ENCODE peak calls at places on chromosomes 13 and 19, in four cellular contexts. One of them, this sample, is unnamed. For H3K27me3, the result is how much of the 10 kb centered on the place peaks cover.

GRCh38 chr19:17766543-17767131 is 15.4 kb downstream of the FCHO1 start:
- DNase-seq in lower lobe of right lung: peak
- DNase-seq in heart right ventricle: peak
- DNase-seq in left lung: peak
- DNase-seq in this sample: peak

GRCh38 chr19:36265064-36265463 is 50.2 kb downstream of the ZNF146 start:
- DNase-seq in lower lobe of right lung: no peak
- DNase-seq in heart right ventricle: no peak
- DNase-seq in left lung: no peak
- DNase-seq in this sample: no peak

GRCh38 chr13:39516140-39516539 is 86.9 kb downstream of the LHFPL6 start:
- DNase-seq in lower lobe of right lung: no peak
- DNase-seq in heart right ventricle: no peak
- DNase-seq in left lung: no peak
- DNase-seq in this sample: no peak

GRCh38 chr19:2631213-2631821 is 71.2 kb downstream of the GNG7 start:
- DNase-seq in lower lobe of right lung: peak
- DNase-seq in heart right ventricle: no peak
- DNase-seq in left lung: no peak
- DNase-seq in this sample: no peak

GRCh38 chr19:45972081-45972943 is 1.4 kb downstream of the NOVA2 start:
- DNase-seq in lower lobe of right lung: no peak
- DNase-seq in heart right ventricle: no peak
- DNase-seq in left lung: peak
- DNase-seq in this sample: peak

GRCh38 chr19:31975461-31975860 is 369.9 kb upstream of the ZNF507 start:
- DNase-seq in lower lobe of right lung: no peak
- DNase-seq in heart right ventricle: no peak
- DNase-seq in left lung: no peak
- DNase-seq in this sample: no peak

GRCh38 chr13:23610966-23611486 is 40.8 kb downstream of the TNFRSF19 start:
- DNase-seq in lower lobe of right lung: no peak
- DNase-seq in heart right ventricle: no peak
- DNase-seq in left lung: no peak
- DNase-seq in this sample: no peak

GRCh38 chr19:29690842-29691241 is 24.2 kb downstream of the C19orf12 start:
- DNase-seq in lower lobe of right lung: no peak
- DNase-seq in heart right ventricle: no peak
- DNase-seq in left lung: no peak
- DNase-seq in this sample: no peak

GRCh38 chr19:48169585-48169973 is 565 bp downstream of the LIG1 start:
- DNase-seq in lower lobe of right lung: peak
- DNase-seq in heart right ventricle: peak
- DNase-seq in left lung: peak
- DNase-seq in this sample: no peak

GRCh38 chr19:40809358-40810086 is 10.5 kb downstream of the EGLN2 start:
- DNase-seq in lower lobe of right lung: no peak
- DNase-seq in heart right ventricle: no peak
- DNase-seq in left lung: peak
- DNase-seq in this sample: no peak

GRCh38 chr19:6058411-6059201 is 51.7 kb downstream of the RFX2 start:
- DNase-seq in lower lobe of right lung: no peak
- DNase-seq in heart right ventricle: no peak
- DNase-seq in left lung: no peak
- DNase-seq in this sample: no peak

GRCh38 chr19:34838248-34838647 is 65.2 kb upstream of the ZNF599 start:
- DNase-seq in lower lobe of right lung: no peak
- DNase-seq in heart right ventricle: no peak
- DNase-seq in left lung: no peak
- DNase-seq in this sample: no peak

GRCh38 chr19:58182577-58182988 is 278 bp upstream of the ZNF274 start:
- DNase-seq in lower lobe of right lung: no peak
- DNase-seq in heart right ventricle: peak
- DNase-seq in left lung: no peak
- DNase-seq in this sample: no peak

GRCh38 chr19:28615966-28616365 is 597.0 kb downstream of the UQCRFS1 start:
- DNase-seq in lower lobe of right lung: no peak
- DNase-seq in heart right ventricle: no peak
- DNase-seq in left lung: no peak
- DNase-seq in this sample: no peak

GRCh38 chr19:14093117-14093784 is 2.7 kb upstream of the SAMD1 start:
- DNase-seq in lower lobe of right lung: no peak
- DNase-seq in heart right ventricle: no peak
- DNase-seq in left lung: no peak
- DNase-seq in this sample: no peak

GRCh38 chr19:34662919-34663318 is 14.0 kb downstream of the SCGB2B2 start:
- DNase-seq in lower lobe of right lung: no peak
- DNase-seq in heart right ventricle: no peak
- DNase-seq in left lung: no peak
- DNase-seq in this sample: no peak

GRCh38 chr13:50124536-50125305 is 109.5 kb downstream of the KCNRG start:
- DNase-seq in lower lobe of right lung: peak
- DNase-seq in heart right ventricle: peak
- DNase-seq in left lung: peak
- DNase-seq in this sample: peak

GRCh38 chr13:50123002-50123401 is 107.8 kb downstream of the KCNRG start:
- DNase-seq in lower lobe of right lung: no peak
- DNase-seq in heart right ventricle: no peak
- DNase-seq in left lung: no peak
- DNase-seq in this sample: no peak

GRCh38 chr13:50123515-50123861 is 108.2 kb downstream of the KCNRG start:
- DNase-seq in lower lobe of right lung: no peak
- DNase-seq in heart right ventricle: no peak
- DNase-seq in left lung: no peak
- DNase-seq in this sample: no peak

GRCh38 chr13:50125306-50125555 is 110.0 kb downstream of the KCNRG start:
- DNase-seq in lower lobe of right lung: no peak
- DNase-seq in heart right ventricle: no peak
- DNase-seq in left lung: no peak
- DNase-seq in this sample: no peak

DNA sequence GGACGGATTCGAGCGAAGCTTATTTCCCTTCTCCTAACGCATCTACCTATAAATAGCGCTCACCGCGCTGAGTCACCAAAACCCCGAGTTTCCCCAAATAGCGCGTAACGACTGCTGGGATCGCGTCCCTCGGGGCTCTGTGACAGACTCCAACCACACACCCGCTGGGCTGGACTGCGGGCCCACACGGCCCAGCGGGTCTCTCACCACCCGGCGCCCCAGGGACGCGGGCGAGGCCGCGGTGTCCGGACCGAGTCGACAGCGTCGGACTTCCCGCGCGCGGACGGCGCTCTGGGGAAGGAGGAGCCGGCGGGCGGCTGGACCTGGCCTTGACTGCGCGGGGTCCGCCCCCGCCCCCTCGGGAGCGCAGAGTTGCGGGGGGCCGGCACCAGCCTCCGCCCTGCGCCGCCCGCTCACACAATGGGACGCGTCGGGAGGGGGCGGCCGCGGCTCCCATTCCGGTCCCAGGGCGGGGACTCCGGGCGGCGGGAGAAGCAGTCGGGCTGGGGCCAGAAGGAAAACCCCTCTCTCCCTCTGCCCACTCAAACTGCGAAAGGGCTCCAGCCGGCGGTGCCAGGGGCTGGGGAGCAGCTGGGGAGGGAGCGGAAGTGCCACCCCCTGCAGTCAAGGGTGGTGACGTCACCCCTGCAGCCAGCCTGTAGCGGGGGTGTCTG is 108.8 kb downstream of the KCNRG start:
- DNase-seq in lower lobe of right lung: peak
- DNase-seq in heart right ventricle: peak
- DNase-seq in left lung: peak
- DNase-seq in this sample: peak
- TF ChIP-seq CTCF in lower lobe of right lung: peak
- TF ChIP-seq CTCF in heart right ventricle: no peak
- TF ChIP-seq CTCF in left lung: no peak
- TF ChIP-seq CTCF in this sample: peak

DNA sequence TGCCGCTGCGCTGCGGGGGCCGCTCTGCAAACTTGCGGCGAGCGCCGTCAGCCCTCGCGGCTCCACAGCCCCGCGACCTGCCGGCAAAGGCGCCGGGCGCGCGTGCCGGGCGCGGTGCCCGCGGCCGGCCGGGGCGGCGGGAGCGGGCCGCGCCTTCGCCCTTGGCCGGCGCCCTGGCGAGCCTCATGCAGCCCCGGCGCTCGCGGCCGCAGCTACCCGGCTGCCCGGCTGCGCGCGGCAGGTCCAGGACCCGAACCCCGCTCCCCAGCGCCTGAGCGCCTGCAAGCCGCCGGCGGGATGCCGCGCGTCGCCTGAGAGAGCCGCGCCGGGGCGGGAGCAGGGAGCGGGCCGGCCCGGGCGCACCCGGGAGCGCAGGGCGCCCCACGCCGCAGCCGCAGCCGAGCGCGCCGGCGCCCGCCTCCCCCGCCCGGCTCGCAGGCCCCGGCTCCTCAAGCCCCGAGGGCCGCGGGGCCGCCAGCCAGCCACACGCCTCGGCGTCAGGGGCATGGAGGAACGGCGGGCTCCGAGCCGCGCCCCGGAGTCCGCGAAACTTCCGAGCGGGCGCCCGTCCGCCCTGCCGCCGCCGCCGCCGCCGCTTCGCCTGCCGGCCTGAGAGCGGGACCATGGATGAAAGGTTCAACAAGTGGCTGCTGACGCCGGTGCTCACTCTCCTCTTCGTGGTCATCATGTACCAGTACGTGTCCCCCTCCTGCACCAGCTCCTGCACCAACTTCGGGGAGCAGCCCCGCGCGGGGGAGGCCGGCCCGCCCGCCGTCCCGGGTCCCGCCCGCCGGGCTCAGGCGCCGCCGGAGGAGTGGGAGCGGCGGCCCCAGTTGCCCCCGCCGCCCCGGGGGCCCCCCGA is 564 bp downstream of the HS6ST3 start:
- DNase-seq in lower lobe of right lung: no peak
- DNase-seq in heart right ventricle: peak
- DNase-seq in left lung: peak
- DNase-seq in this sample: no peak
- H3K27me3 ChIP-seq in lower lobe of right lung: half or more
- H3K27me3 ChIP-seq in heart right ventricle: under half
- H3K27me3 ChIP-seq in left lung: half or more
- H3K27me3 ChIP-seq in this sample: under half

DNA sequence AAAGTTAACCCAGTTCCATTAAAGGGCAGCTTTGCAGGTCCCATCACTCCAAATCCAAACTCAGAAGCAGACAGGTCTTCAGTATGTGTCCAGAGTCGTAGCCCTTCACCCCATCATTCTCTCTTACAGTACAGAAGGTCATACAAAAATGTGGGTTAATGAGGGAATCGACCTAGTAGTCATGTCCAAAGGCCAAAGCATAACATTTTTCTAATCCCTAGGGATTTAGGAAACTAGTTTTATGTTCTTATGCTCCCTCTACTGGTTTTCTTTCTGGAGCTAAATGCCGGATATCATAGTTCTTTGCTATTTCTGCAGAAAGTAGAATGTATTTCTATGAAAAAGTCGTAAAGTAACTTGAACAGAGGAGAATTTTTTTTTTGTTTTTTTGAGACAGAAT is 72.2 kb downstream of the DHRS12 start:
- DNase-seq in lower lobe of right lung: no peak
- DNase-seq in heart right ventricle: no peak
- DNase-seq in left lung: no peak
- DNase-seq in this sample: no peak
- TF ChIP-seq CTCF in lower lobe of right lung: peak
- TF ChIP-seq CTCF in heart right ventricle: peak
- TF ChIP-seq CTCF in left lung: peak
- TF ChIP-seq CTCF in this sample: peak

DNA sequence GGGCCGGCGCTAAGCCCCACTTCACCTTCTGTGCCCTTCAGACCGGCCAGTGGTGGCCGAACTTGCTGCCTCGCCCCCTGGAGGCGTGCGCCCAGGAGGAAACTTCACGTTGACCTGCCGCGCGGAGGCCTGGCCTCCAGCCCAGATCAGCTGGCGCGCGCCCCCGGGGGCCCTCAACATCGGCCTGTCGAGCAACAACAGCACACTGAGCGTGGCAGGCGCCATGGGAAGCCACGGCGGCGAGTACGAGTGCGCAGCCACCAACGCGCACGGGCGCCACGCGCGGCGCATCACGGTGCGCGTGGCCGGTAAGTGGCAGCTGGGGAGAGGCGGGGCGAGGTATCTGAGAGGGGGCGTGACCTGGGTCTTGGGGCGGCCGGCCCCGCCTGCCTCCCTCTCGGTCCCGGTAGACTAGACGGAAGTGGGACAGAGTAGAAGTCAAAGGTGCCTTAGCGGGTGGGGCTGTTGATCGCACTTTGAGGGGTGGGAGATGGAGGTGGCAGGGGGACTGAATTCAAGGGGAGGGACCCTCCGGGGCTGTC is 5.6 kb downstream of the ICAM5 start:
- DNase-seq in lower lobe of right lung: peak
- DNase-seq in heart right ventricle: peak
- DNase-seq in left lung: peak
- DNase-seq in this sample: no peak
- H3K27me3 ChIP-seq in lower lobe of right lung: under half
- H3K27me3 ChIP-seq in heart right ventricle: half or more
- H3K27me3 ChIP-seq in left lung: under half
- H3K27me3 ChIP-seq in this sample: under half

GRCh38 chr13:91375119-91375729 is 23.2 kb upstream of the GPC5 start:
- DNase-seq in lower lobe of right lung: no peak
- DNase-seq in heart right ventricle: no peak
- DNase-seq in left lung: no peak
- DNase-seq in this sample: no peak
- TF ChIP-seq CTCF in lower lobe of right lung: peak
- TF ChIP-seq CTCF in heart right ventricle: peak
- TF ChIP-seq CTCF in left lung: peak
- TF ChIP-seq CTCF in this sample: no peak

GRCh38 chr13:112078216-112078615 is 11.3 kb downstream of the SOX1 start:
- DNase-seq in lower lobe of right lung: no peak
- DNase-seq in heart right ventricle: no peak
- DNase-seq in left lung: no peak
- DNase-seq in this sample: no peak

GRCh38 chr13:112074139-112074710 is 7.3 kb downstream of the SOX1 start:
- DNase-seq in lower lobe of right lung: no peak
- DNase-seq in heart right ventricle: no peak
- DNase-seq in left lung: no peak
- DNase-seq in this sample: no peak

GRCh38 chr13:112077729-112078128 is 10.8 kb downstream of the SOX1 start:
- DNase-seq in lower lobe of right lung: no peak
- DNase-seq in heart right ventricle: no peak
- DNase-seq in left lung: no peak
- DNase-seq in this sample: no peak

GRCh38 chr13:112079696-112080095 is 12.7 kb downstream of the SOX1 start:
- DNase-seq in lower lobe of right lung: no peak
- DNase-seq in heart right ventricle: no peak
- DNase-seq in left lung: no peak
- DNase-seq in this sample: no peak

DNA sequence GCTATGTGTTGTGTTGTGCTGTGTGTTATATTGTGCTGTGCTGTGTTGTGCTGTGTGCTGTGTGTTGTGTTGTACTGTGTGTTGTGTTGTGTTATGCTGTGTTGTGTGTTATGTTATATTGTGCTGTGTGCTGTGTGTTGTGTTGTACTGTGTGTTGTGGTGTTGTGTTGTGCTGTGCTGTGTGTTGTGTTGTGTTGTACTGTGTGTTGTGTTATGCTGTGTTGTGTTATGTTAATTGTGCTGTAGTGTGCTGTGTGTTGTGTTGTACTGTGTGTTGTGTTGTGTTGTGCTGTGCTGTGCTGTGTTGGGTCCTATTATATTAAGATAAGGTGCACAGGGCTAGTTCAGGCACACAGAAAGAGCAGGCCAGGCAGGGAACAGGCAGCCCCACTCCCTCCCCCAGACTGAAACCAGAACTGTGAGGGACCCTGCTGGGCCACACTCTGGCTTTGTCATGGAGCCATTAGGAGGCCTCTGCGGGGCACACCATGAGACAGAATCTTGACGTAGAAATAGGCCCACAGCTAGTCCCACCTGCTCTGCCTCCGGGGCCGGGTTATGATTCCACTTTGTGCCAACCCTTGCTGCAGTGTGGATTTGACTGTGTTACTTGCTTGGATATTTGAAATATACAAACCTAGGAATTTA is 12.1 kb downstream of the SOX1 start:
- DNase-seq in lower lobe of right lung: no peak
- DNase-seq in heart right ventricle: no peak
- DNase-seq in left lung: no peak
- DNase-seq in this sample: no peak
- H3K27me3 ChIP-seq in lower lobe of right lung: half or more
- H3K27me3 ChIP-seq in heart right ventricle: half or more
- H3K27me3 ChIP-seq in left lung: under half
- H3K27me3 ChIP-seq in this sample: half or more